ENCODE peak calls at places on chromosomes 12 and 14, in five cellular contexts. One of them, this sample, is unnamed.
A peak's percentile ranks its signal among the peaks of the same experiment; 100 is the strongest.

GRCh38 chr12:115984607-115985006 is 292.9 kb downstream of the MED13L start:
- DNase-seq in trophoblast cell: no peak
- DNase-seq in H9: no peak
- DNase-seq in neuronal stem cell: no peak
- DNase-seq in mesendoderm: no peak
- DNase-seq in this sample: no peak

GRCh38 chr14:105012171-105012985 is 8.5 kb downstream of the CDCA4 start:
- DNase-seq in trophoblast cell: no peak
- DNase-seq in H9: no peak
- DNase-seq in neuronal stem cell: no peak
- DNase-seq in mesendoderm: no peak
- DNase-seq in this sample: no peak

GRCh38 chr14:31937730-31938346 is 139.3 kb upstream of the ARHGAP5 start:
- DNase-seq in trophoblast cell: peak; percentile 86
- DNase-seq in H9: no peak
- DNase-seq in neuronal stem cell: no peak
- DNase-seq in mesendoderm: peak; percentile 92
- DNase-seq in this sample: no peak

GRCh38 chr14:52703225-52703624 is 3.8 kb upstream of the PSMC6 start:
- DNase-seq in trophoblast cell: peak; percentile 40
- DNase-seq in H9: no peak
- DNase-seq in neuronal stem cell: no peak
- DNase-seq in mesendoderm: no peak
- DNase-seq in this sample: no peak

GRCh38 chr12:21989819-21990412 is 48.7 kb upstream of the ABCC9 start:
- DNase-seq in trophoblast cell: peak; percentile 58
- DNase-seq in H9: no peak
- DNase-seq in neuronal stem cell: no peak
- DNase-seq in mesendoderm: no peak
- DNase-seq in this sample: no peak

GRCh38 chr12:6635375-6635855 is 344 bp downstream of the LPAR5 start:
- DNase-seq in trophoblast cell: no peak
- DNase-seq in H9: no peak
- DNase-seq in neuronal stem cell: no peak
- DNase-seq in mesendoderm: peak; percentile 74
- DNase-seq in this sample: no peak

GRCh38 chr12:32100361-32100760 is 6.3 kb upstream of the BICD1 start:
- DNase-seq in trophoblast cell: no peak
- DNase-seq in H9: no peak
- DNase-seq in neuronal stem cell: no peak
- DNase-seq in mesendoderm: no peak
- DNase-seq in this sample: no peak

GRCh38 chr14:37813746-37814145 is 218.3 kb downstream of the TTC6 start:
- DNase-seq in trophoblast cell: no peak
- DNase-seq in H9: no peak
- DNase-seq in neuronal stem cell: no peak
- DNase-seq in mesendoderm: no peak
- DNase-seq in this sample: no peak

GRCh38 chr14:105346200-105346533 is 31.6 kb downstream of the PACS2 start:
- DNase-seq in trophoblast cell: no peak
- DNase-seq in H9: no peak
- DNase-seq in neuronal stem cell: no peak
- DNase-seq in mesendoderm: no peak
- DNase-seq in this sample: no peak

GRCh38 chr12:86710110-86710509 is 453.9 kb upstream of the MGAT4C start:
- DNase-seq in trophoblast cell: no peak
- DNase-seq in H9: no peak
- DNase-seq in neuronal stem cell: no peak
- DNase-seq in mesendoderm: no peak
- DNase-seq in this sample: no peak

GRCh38 chr12:86713121-86713520 is 456.9 kb upstream of the MGAT4C start:
- DNase-seq in trophoblast cell: no peak
- DNase-seq in H9: no peak
- DNase-seq in neuronal stem cell: no peak
- DNase-seq in mesendoderm: no peak
- DNase-seq in this sample: no peak

GRCh38 chr12:86711716-86712115 is 455.5 kb upstream of the MGAT4C start:
- DNase-seq in trophoblast cell: peak; percentile 1
- DNase-seq in H9: no peak
- DNase-seq in neuronal stem cell: no peak
- DNase-seq in mesendoderm: no peak
- DNase-seq in this sample: no peak

GRCh38 chr12:86712425-86712843 is 456.2 kb upstream of the MGAT4C start:
- DNase-seq in trophoblast cell: peak; percentile 97
- DNase-seq in H9: no peak
- DNase-seq in neuronal stem cell: no peak
- DNase-seq in mesendoderm: peak; percentile 85
- DNase-seq in this sample: no peak
- H3K18ac ChIP-seq in trophoblast cell: no peak overlapping the region
- H3K18ac ChIP-seq in H9: no peak overlapping the region
- H3K18ac ChIP-seq in neuronal stem cell: no peak overlapping the region
- H3K18ac ChIP-seq in mesendoderm: no peak overlapping the region
- H3K18ac ChIP-seq in this sample: no peak overlapping the region

DNA sequence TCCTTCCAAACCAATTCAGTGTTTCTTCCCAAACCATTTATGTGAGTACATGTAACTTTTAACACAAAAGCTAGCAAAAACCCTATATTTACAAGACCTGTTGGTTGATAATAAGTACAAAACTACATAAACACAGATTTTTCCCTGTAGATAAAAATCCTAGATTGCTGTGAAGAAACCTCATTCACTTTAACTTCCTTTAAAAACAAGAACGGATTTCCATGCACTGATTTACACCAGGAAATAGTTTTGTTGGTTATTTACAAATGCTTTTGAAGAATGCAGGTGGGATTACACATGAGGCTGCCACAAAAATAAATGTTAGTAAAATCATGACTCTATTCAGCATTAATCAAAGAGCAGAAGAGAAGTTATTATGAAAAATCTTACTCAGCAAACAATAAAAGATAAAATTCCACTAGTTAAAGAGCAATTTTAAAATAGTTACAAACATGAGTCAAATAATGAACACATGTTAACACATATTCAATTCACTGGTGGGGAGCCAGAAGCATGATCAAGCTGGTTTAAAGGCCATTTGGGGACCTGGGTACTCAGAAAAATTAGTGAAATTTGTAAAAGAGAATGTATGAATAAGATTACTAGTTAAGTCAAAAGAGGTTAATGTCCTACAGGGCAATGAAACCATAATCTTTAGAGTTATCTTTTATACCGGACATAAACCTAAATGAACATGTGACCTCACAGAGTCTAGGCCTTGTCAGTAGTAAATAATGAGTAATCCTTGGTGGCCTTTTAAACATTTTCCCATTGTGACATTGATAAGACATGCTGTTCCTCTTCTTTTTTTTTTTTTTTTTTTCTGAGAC is 80.0 kb downstream of the PHLDA1 start:
- DNase-seq in trophoblast cell: peak; percentile 42
- DNase-seq in H9: no peak
- DNase-seq in neuronal stem cell: no peak
- DNase-seq in mesendoderm: no peak
- DNase-seq in this sample: no peak
- H3K18ac ChIP-seq in trophoblast cell: no peak overlapping the region
- H3K18ac ChIP-seq in H9: no peak overlapping the region
- H3K18ac ChIP-seq in neuronal stem cell: no peak overlapping the region
- H3K18ac ChIP-seq in mesendoderm: no peak overlapping the region
- H3K18ac ChIP-seq in this sample: no peak overlapping the region

DNA sequence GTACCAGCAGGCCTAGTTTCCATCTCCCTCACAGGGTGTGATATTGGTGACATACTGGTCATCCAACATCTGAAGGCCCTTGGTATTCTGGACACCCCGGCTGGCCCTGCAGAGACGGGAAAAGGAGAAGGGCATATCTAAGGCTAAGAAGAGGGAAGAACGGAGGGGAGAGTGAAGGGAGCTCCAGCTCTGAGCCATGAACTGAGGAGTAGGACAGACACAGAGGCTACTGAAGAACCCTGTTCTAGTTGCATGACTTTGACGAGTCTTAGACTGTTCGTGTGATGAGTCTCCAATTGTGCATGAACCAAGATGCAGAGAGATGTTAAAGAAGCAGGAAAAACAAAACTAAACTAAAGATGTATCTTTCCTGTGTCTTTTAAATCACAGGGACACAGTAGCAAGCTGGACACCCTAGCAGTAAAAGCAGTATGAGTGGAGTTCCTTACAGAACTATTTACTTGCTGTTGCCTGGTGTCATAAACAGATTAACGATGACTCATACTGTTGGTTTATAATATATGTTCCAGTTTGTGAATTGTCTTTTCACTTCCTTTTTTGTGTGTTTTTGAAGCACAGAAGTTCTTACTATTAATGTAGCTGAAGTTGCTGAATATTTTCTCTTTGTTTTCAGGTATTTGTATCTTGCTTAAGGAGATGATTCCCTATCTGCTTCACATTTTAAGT is 15.5 kb downstream of the FAR2 start:
- DNase-seq in trophoblast cell: peak; percentile 63
- DNase-seq in H9: no peak
- DNase-seq in neuronal stem cell: no peak
- DNase-seq in mesendoderm: peak; percentile 51
- DNase-seq in this sample: no peak
- H3K18ac ChIP-seq in trophoblast cell: peak overlapping the region; percentile 33
- H3K18ac ChIP-seq in H9: no peak overlapping the region
- H3K18ac ChIP-seq in neuronal stem cell: no peak overlapping the region
- H3K18ac ChIP-seq in mesendoderm: no peak overlapping the region
- H3K18ac ChIP-seq in this sample: no peak overlapping the region

GRCh38 chr14:69616408-69616773 is 5.0 kb downstream of the SUSD6 start:
- DNase-seq in trophoblast cell: no peak
- DNase-seq in H9: no peak
- DNase-seq in neuronal stem cell: no peak
- DNase-seq in mesendoderm: no peak
- DNase-seq in this sample: no peak
- H3K18ac ChIP-seq in trophoblast cell: no peak overlapping the region
- H3K18ac ChIP-seq in H9: no peak overlapping the region
- H3K18ac ChIP-seq in neuronal stem cell: no peak overlapping the region
- H3K18ac ChIP-seq in mesendoderm: no peak overlapping the region
- H3K18ac ChIP-seq in this sample: no peak overlapping the region

GRCh38 chr12:103840881-103841689 is at the start of gene NT5DC3:
- DNase-seq in trophoblast cell: peak; percentile 91
- DNase-seq in H9: peak; percentile 92
- DNase-seq in neuronal stem cell: peak; percentile 83
- DNase-seq in mesendoderm: peak; percentile 90
- DNase-seq in this sample: peak; percentile 60
- H3K18ac ChIP-seq in trophoblast cell: peak within 1 kb of the TSS; percentile 72
- H3K18ac ChIP-seq in H9: peak within 1 kb of the TSS; percentile 54
- H3K18ac ChIP-seq in neuronal stem cell: peak within 1 kb of the TSS; percentile 92
- H3K18ac ChIP-seq in mesendoderm: peak within 1 kb of the TSS; percentile 72
- H3K18ac ChIP-seq in this sample: peak within 1 kb of the TSS; percentile 71

DNA sequence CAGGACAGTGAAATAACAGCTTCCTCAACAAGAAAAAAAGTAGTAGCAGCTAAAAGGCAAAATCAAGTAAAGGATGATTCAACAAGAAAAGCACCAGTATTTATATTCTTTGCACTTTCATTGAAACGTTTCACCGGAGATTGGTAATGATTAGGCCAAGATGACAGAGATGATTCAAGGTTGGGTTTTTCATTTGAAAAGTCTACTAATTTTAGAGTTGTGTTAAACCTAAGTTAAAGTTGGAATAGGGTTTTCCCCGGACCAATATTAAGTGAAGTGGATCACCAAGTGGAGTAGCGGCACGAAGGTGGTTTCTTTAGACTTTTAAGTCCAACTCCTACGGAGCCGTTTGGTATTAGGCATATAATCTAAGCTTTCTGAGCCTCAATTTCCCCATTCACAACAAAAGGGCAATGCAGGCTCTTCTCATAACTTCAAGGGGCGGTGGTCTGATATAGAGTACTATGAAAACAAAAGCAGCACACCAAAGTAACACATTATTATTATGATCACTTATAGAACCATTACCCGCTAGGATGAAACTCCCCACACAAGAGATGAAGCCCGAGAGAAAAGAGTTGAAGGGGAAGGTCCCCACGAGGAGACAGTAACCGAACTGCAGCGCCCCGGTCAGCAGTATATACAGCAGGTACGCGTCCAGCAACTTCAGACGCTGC is 467 bp downstream of the DAD1 start:
- DNase-seq in trophoblast cell: peak; percentile 9
- DNase-seq in H9: no peak
- DNase-seq in neuronal stem cell: no peak
- DNase-seq in mesendoderm: no peak
- DNase-seq in this sample: no peak
- H3K18ac ChIP-seq in trophoblast cell: no peak overlapping the region
- H3K18ac ChIP-seq in H9: no peak overlapping the region
- H3K18ac ChIP-seq in neuronal stem cell: peak overlapping the region; percentile 33
- H3K18ac ChIP-seq in mesendoderm: peak overlapping the region; percentile 33
- H3K18ac ChIP-seq in this sample: peak overlapping the region; percentile 65

GRCh38 chr14:84071061-84071460 is 1458.9 kb upstream of the FLRT2 start:
- DNase-seq in trophoblast cell: no peak
- DNase-seq in H9: no peak
- DNase-seq in neuronal stem cell: no peak
- DNase-seq in mesendoderm: no peak
- DNase-seq in this sample: no peak
- H3K18ac ChIP-seq in trophoblast cell: no peak overlapping the region
- H3K18ac ChIP-seq in H9: no peak overlapping the region
- H3K18ac ChIP-seq in neuronal stem cell: no peak overlapping the region
- H3K18ac ChIP-seq in mesendoderm: no peak overlapping the region
- H3K18ac ChIP-seq in this sample: no peak overlapping the region

GRCh38 chr12:11651377-11651776 is 1.9 kb downstream of the ETV6 start:
- DNase-seq in trophoblast cell: no peak
- DNase-seq in H9: no peak
- DNase-seq in neuronal stem cell: no peak
- DNase-seq in mesendoderm: no peak
- DNase-seq in this sample: no peak
- H3K18ac ChIP-seq in trophoblast cell: no peak overlapping the region
- H3K18ac ChIP-seq in H9: no peak overlapping the region
- H3K18ac ChIP-seq in neuronal stem cell: no peak overlapping the region
- H3K18ac ChIP-seq in mesendoderm: no peak overlapping the region
- H3K18ac ChIP-seq in this sample: no peak overlapping the region

DNA sequence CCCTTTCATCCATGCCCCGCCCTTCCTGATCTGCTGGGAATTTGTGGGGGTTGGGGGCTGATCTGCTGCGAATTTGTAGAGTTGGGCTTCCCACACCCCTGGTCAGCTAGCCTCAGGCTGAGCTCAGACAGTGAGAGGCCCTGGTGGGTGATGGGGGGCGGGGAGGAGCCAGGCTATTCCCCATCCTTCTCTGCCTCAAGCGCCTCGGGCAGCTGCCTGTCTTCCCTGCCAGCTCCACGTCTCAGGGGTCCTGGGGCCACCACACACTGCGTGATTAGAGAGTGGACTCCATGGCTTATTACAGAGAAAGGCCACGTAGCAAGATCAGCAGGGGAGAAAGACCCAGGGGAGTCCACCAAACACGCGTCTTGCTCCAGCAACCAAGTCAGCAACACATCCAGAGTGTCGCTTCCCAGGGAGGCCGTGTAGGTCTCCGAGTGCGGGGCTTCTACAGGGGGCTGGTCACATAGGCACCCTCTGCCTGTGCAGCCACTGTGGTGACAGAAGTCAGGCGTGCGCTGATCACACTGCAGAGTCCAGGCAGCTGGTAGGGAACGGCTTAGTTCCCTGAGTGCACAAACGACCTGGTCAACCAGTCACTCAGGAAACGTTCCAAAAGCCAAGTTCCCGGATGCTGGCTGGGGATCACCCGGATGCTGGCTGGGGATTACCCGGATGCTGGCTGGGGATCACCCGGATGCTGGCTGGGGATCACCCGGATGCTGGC is 254.4 kb upstream of the SFSWAP start:
- DNase-seq in trophoblast cell: no peak
- DNase-seq in H9: peak; percentile 24
- DNase-seq in neuronal stem cell: no peak
- DNase-seq in mesendoderm: no peak
- DNase-seq in this sample: no peak
- H3K18ac ChIP-seq in trophoblast cell: no peak overlapping the region
- H3K18ac ChIP-seq in H9: no peak overlapping the region
- H3K18ac ChIP-seq in neuronal stem cell: peak overlapping the region; percentile 44
- H3K18ac ChIP-seq in mesendoderm: no peak overlapping the region
- H3K18ac ChIP-seq in this sample: no peak overlapping the region

GRCh38 chr14:59254146-59254910 is 65.9 kb downstream of the DAAM1 start:
- DNase-seq in trophoblast cell: no peak
- DNase-seq in H9: no peak
- DNase-seq in neuronal stem cell: no peak
- DNase-seq in mesendoderm: peak; percentile 45
- DNase-seq in this sample: no peak
- H3K18ac ChIP-seq in trophoblast cell: peak overlapping the region; percentile 19
- H3K18ac ChIP-seq in H9: no peak overlapping the region
- H3K18ac ChIP-seq in neuronal stem cell: no peak overlapping the region
- H3K18ac ChIP-seq in mesendoderm: no peak overlapping the region
- H3K18ac ChIP-seq in this sample: no peak overlapping the region